ENCODE peak calls at places on chromosomes 2 and 18, in nine cellular contexts. J is CD8-positive, alpha-beta T cell; A is NB4; G is fibroblast of the aortic adventitia; I is GM20000; S is mesothelial cell of epicardium; B is astrocyte; E is kidney epithelial cell; M is nephron progenitor cell. Z is an unnamed sample.

GRCh38 chr2:135052997-135053474 is 944 bp downstream of the RAB3GAP1 start:
- DNase-seq in A (no peak), E (no peak), I (no peak), B (peak), G (peak), S (no peak), M (peak), J (peak), Z (no peak)

GRCh38 chr2:182446087-182446486 is 19.3 kb upstream of the PDE1A start:
- DNase-seq in I (no peak), B (peak), E (no peak), S (no peak), M (no peak), G (peak), A (no peak), J (no peak), Z (no peak)

GRCh38 chr2:58054264-58054663 is 7.7 kb downstream of the VRK2 start:
- DNase-seq in I (no peak), M (no peak), A (peak), J (no peak), B (no peak), S (no peak), G (peak), E (no peak), Z (no peak)

GRCh38 chr2:62297642-62298010 is 101.7 kb downstream of the B3GNT2 start:
- DNase-seq in I (no peak), E (no peak), G (no peak), M (no peak), J (no peak), S (no peak), A (peak), B (no peak), Z (no peak)

GRCh38 chr2:122639721-122640120 is 884.3 kb downstream of the TSN start:
- DNase-seq in J (no peak), M (no peak), I (no peak), A (no peak), S (no peak), G (no peak), B (no peak), E (no peak), Z (no peak)

GRCh38 chr2:240127911-240128607 is 8.0 kb downstream of the COPS9 start:
- DNase-seq in J (no peak), I (no peak), G (no peak), A (no peak), B (no peak), M (no peak), E (no peak), S (no peak), Z (no peak)

GRCh38 chr2:14761118-14761517 is 128.6 kb downstream of the LRATD1 start:
- DNase-seq in S (no peak), J (no peak), B (no peak), I (no peak), E (no peak), G (no peak), A (no peak), M (no peak), Z (no peak)

GRCh38 chr2:96751800-96752199 is 8.9 kb upstream of the CNNM4 start:
- DNase-seq in G (no peak), A (no peak), I (no peak), S (no peak), J (no peak), E (no peak), B (no peak), M (no peak), Z (no peak)

GRCh38 chr2:171522804-171523338 is 597 bp downstream of the CYBRD1 start:
- DNase-seq in S (peak), A (peak), J (no peak), I (peak), M (peak), B (peak), G (peak), E (no peak), Z (peak)

GRCh38 chr2:201254331-201254730 is 6.0 kb upstream of the CASP8 start:
- DNase-seq in M (no peak), E (no peak), J (no peak), I (no peak), S (no peak), A (peak), B (peak), G (peak), Z (no peak)

GRCh38 chr2:44602446-44602845 is 240.7 kb downstream of the CAMKMT start:
- DNase-seq in S (no peak), B (no peak), J (no peak), E (no peak), A (no peak), G (no peak), M (no peak), I (no peak), Z (no peak)

GRCh38 chr2:9941196-9941995 is 10.1 kb upstream of the GRHL1 start:
- DNase-seq in E (no peak), B (peak), G (peak), J (no peak), M (peak), I (no peak), S (no peak), A (no peak), Z (no peak)

GRCh38 chr2:99140860-99141109 is 722 bp upstream of the C2orf15 start:
- DNase-seq in M (no peak), B (peak), E (no peak), A (no peak), J (no peak), G (no peak), I (no peak), S (no peak), Z (no peak)

GRCh38 chr18:58805482-58806187 is 59.0 kb upstream of the ZNF532 start:
- DNase-seq in M (peak), G (no peak), J (no peak), I (no peak), B (no peak), A (no peak), S (no peak), E (no peak), Z (no peak)

GRCh38 chr2:33946198-33946597 is 347.1 kb upstream of the FAM98A start:
- DNase-seq in G (no peak), I (no peak), B (no peak), E (peak), J (no peak), M (no peak), S (no peak), A (no peak), Z (no peak)

GRCh38 chr2:44894058-44894457 is 47.4 kb upstream of the SIX3 start:
- DNase-seq in I (peak), G (no peak), M (no peak), B (no peak), J (no peak), A (no peak), S (no peak), E (no peak), Z (no peak)

GRCh38 chr18:74546007-74546406 is 11.7 kb downstream of the CNDP1 start:
- DNase-seq in M (no peak), J (no peak), I (no peak), S (no peak), B (no peak), G (no peak), E (no peak), A (no peak), Z (no peak)

GRCh38 chr18:63868546-63868945 is 19.0 kb upstream of the SERPINB2 start:
- DNase-seq in I (no peak), G (no peak), M (no peak), S (no peak), E (no peak), B (no peak), J (no peak), A (no peak), Z (no peak)

GRCh38 chr18:55354795-55355194 is 233.2 kb downstream of the TCF4 start:
- DNase-seq in E (no peak), A (no peak), J (no peak), M (no peak), G (no peak), S (no peak), I (no peak), B (peak), Z (no peak)

GRCh38 chr2:103448416-103448815 is 686.6 kb downstream of the TMEM182 start:
- DNase-seq in I (no peak), A (no peak), G (no peak), B (no peak), S (no peak), M (no peak), J (no peak), E (no peak), Z (no peak)

GRCh38 chr2:68418855-68419254 is 48.2 kb downstream of the FBXO48 start:
- DNase-seq in S (no peak), G (no peak), I (no peak), E (no peak), B (no peak), A (peak), J (no peak), M (no peak), Z (no peak)

GRCh38 chr18:8854550-8854949 is 149.2 kb downstream of the MTCL1 start:
- DNase-seq in E (no peak), B (no peak), I (no peak), M (no peak), J (no peak), S (no peak), G (no peak), A (no peak), Z (no peak)

GRCh38 chr18:8117008-8117376 is 492.2 kb upstream of the RAB12 start:
- DNase-seq in I (no peak), A (no peak), G (peak), B (no peak), E (no peak), S (no peak), J (no peak), M (no peak), Z (no peak)

GRCh38 chr2:120708944-120709607 is 26.6 kb upstream of the GLI2 start:
- DNase-seq in B (no peak), S (no peak), E (no peak), I (no peak), G (no peak), J (no peak), M (no peak), A (no peak), Z (no peak)

GRCh38 chr18:77103991-77104521 is 28.5 kb downstream of the MBP start:
- DNase-seq in M (no peak), B (no peak), I (no peak), J (peak), S (no peak), E (no peak), A (no peak), G (peak), Z (no peak)

GRCh38 chr2:144914622-144915230 is 394.8 kb upstream of the ZEB2 start:
- DNase-seq in B (peak), M (no peak), E (no peak), G (no peak), I (no peak), J (no peak), A (no peak), S (no peak), Z (no peak)

GRCh38 chr2:24973812-24974211 is 2.1 kb upstream of the DNAJC27 start:
- DNase-seq in B (no peak), G (peak), S (no peak), J (no peak), E (no peak), A (no peak), M (no peak), I (no peak), Z (no peak)

GRCh38 chr18:34650121-34650545 is 60.0 kb upstream of the DTNA start:
- DNase-seq in A (peak), E (peak), B (peak), M (no peak), J (no peak), S (no peak), I (no peak), G (peak), Z (no peak)

GRCh38 chr2:229930656-229931055 is 8.4 kb downstream of the FBXO36 start:
- DNase-seq in A (peak), B (no peak), E (no peak), I (no peak), J (no peak), S (no peak), G (no peak), M (no peak), Z (no peak)
- TF ChIP-seq CTCF in A (no peak), B (no peak), E (no peak), I (no peak), J (no peak), S (no peak), G (no peak), M (no peak), Z (no peak)

GRCh38 chr18:61851940-61852451 is 40.8 kb downstream of the RNF152 start:
- DNase-seq in I (no peak), E (no peak), J (no peak), M (no peak), B (peak), A (no peak), S (no peak), G (peak), Z (no peak)
- TF ChIP-seq CTCF in I (no peak), E (no peak), J (no peak), M (no peak), B (no peak), A (no peak), S (no peak), G (no peak), Z (no peak)

GRCh38 chr18:26802330-26803200 is 62.9 kb downstream of the AQP4 start:
- DNase-seq in I (no peak), E (no peak), B (no peak), S (no peak), A (peak), J (no peak), M (peak), G (no peak), Z (no peak)

GRCh38 chr18:26806224-26806623 is 59.3 kb downstream of the AQP4 start:
- DNase-seq in E (no peak), M (no peak), I (no peak), S (no peak), A (no peak), J (no peak), B (no peak), G (no peak), Z (no peak)

GRCh38 chr18:26804474-26804873 is 61.0 kb downstream of the AQP4 start:
- DNase-seq in B (no peak), A (peak), I (no peak), J (no peak), E (no peak), S (no peak), G (no peak), M (peak), Z (peak)

DNA sequence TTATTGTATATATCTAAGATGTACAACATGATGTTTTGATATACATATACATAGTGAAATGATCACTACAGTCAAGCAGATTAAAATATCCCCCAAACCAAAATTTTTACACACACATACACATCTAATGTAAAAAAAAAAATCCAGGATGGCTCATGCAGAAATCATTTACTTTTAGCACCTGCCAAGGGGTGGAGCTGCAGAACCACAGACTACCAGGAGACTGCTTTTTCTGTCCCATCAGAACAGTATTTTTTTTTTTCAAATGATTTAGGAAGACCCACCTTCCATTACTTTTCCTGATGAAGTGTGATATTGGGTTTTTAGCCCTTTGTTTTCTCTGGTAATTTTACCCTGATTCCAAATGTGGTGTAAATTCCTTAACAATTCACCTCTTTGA is 61.9 kb downstream of the AQP4 start:
- DNase-seq in B (no peak), M (no peak), J (no peak), A (no peak), E (no peak), G (no peak), I (no peak), S (no peak), Z (no peak)
- TF ChIP-seq CTCF in B (no peak), M (no peak), J (no peak), A (no peak), E (peak), G (no peak), I (no peak), S (no peak), Z (no peak)

GRCh38 chr2:106869512-106870276 is 16.3 kb downstream of the ST6GAL2 start:
- DNase-seq in I (no peak), S (no peak), A (no peak), E (no peak), G (no peak), J (no peak), M (no peak), B (no peak), Z (no peak)

GRCh38 chr2:106864051-106864450 is 21.9 kb downstream of the ST6GAL2 start:
- DNase-seq in B (no peak), J (no peak), G (no peak), M (no peak), S (no peak), A (no peak), E (no peak), I (no peak), Z (no peak)

GRCh38 chr2:106867231-106867943 is 18.6 kb downstream of the ST6GAL2 start:
- DNase-seq in S (no peak), J (no peak), G (no peak), A (no peak), B (no peak), E (no peak), M (no peak), I (no peak), Z (no peak)

GRCh38 chr2:106866636-106867035 is 19.3 kb downstream of the ST6GAL2 start:
- DNase-seq in S (no peak), A (no peak), E (no peak), G (no peak), J (no peak), B (no peak), M (no peak), I (no peak), Z (no peak)

GRCh38 chr2:106868199-106868598 is 17.8 kb downstream of the ST6GAL2 start:
- DNase-seq in G (no peak), J (no peak), I (no peak), E (no peak), M (peak), S (no peak), B (no peak), A (peak), Z (no peak)
- TF ChIP-seq CTCF in G (no peak), J (no peak), I (no peak), E (peak), M (peak), S (peak), B (no peak), A (peak), Z (no peak)

DNA sequence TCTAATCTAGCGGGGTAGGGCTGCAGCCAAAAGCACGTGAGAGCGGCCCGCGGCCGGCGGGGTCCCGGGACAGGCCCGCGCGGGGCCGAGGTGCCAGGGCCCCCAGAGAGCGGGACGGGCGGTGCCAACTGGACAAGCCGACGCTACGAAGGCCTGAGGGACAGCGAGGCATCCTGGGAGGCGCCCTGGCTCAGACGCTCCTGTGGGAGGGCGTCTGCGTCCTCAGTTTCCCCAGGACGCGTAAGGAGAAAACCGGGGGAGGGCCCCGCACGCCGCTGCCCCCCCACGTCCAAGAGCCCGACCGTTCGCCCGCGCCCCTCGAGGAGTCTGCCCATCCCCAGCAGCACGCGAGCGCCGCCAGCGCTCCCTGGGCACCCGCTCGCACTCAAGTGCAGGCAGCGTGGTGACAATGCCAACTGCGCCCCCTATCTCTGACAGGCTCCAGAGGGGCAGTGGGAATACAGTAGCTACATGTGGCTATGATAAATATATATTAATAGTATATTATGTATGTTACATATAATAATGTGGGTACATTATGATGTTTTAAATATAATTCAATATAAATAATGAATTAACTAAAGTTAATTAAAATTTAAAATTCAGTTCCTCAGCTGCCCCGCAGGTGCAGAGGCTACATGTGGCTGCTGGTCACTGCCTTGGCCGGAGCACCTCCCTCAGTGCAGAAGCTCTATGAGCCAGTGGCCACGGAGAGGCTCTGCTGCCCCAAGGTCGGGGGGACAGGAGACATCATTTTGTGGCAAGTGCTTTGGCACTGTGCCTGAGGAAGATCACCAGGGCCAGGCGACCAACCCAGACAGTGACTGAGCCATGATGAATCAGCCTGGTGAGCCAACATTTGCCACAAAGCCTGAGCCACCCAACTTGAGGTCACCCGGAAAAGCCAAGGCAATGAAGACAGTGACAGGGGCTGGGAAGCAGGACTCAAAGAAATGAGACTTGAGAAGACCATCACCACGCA is 5.5 kb upstream of the SFT2D3 start:
- DNase-seq in E (no peak), B (peak), A (peak), I (peak), J (peak), S (no peak), M (peak), G (peak), Z (peak)
- TF ChIP-seq CTCF in E (peak), B (no peak), A (peak), I (peak), J (peak), S (peak), M (peak), G (peak), Z (peak)

DNA sequence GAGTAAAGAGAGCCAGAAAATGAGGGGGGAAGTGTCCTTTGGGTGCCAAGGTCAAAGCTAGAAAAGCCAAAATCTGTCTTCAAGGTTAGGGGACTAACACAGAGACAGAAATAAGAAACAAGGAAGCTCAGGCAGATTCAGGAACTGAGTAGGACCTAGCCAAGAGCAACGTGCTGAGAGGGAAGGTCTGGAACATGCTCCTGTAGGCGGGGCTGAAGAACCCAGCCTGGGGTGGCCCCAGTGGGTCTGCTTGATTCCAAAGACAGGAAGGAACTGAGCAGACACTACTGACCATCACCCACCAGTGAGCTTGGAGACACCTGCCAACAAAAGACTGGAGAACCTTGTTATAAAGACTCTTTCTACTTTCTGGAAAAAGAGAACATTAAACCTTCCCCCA is 105.1 kb downstream of the SP3 start:
- DNase-seq in G (no peak), I (no peak), S (no peak), B (no peak), A (peak), E (no peak), M (no peak), J (no peak), Z (no peak)
- TF ChIP-seq CTCF in G (no peak), I (no peak), S (no peak), B (no peak), A (no peak), E (no peak), M (no peak), J (no peak), Z (no peak)

GRCh38 chr2:162318280-162319222 is at the start of gene IFIH1:
- DNase-seq in J (peak), M (peak), G (peak), B (peak), I (peak), S (peak), E (peak), A (peak), Z (peak)
- TF ChIP-seq CTCF in J (no peak), M (no peak), G (peak), B (peak), I (peak), S (no peak), E (peak), A (peak), Z (no peak)

GRCh38 chr2:79040967-79041582 is 15.6 kb downstream of the REG3G start:
- DNase-seq in M (peak), E (no peak), G (no peak), A (peak), I (no peak), J (no peak), B (no peak), S (no peak), Z (no peak)
- TF ChIP-seq CTCF in M (peak), E (peak), G (no peak), A (peak), I (no peak), J (no peak), B (peak), S (peak), Z (peak)

Z was measured in endothelial cell.